ENCODE peak calls at places on chromosome 13, in six cellular contexts. U is astrocyte, F is aorta, K is heart right ventricle, R is psoas muscle, H is neuronal stem cell. N is an unnamed sample.

GRCh38 chr13:105471683-105472082 is 1063.8 kb downstream of the EFNB2 start:
- DNase-seq in K (no peak), H (no peak), R (no peak), F (no peak), U (peak; percentile 32), N (no peak)

GRCh38 chr13:102020611-102021216 is 381.1 kb downstream of the FGF14 start:
- DNase-seq in H (no peak), K (no peak), R (no peak), U (peak; percentile 72), F (no peak), N (no peak)

GRCh38 chr13:95300625-95301134 is 571 bp downstream of the ABCC4 start:
- DNase-seq in R (peak; percentile 35), U (peak; percentile 40), K (peak; percentile 49), H (peak; percentile 35), F (peak; percentile 63), N (peak; percentile 24)

GRCh38 chr13:74288361-74288911 is 154.2 kb upstream of the KLF12 start:
- DNase-seq in K (peak; percentile 35), F (peak; percentile 49), H (peak; percentile 9), U (peak; percentile 20), R (peak; percentile 32), N (peak; percentile 16)

GRCh38 chr13:74450976-74451375 is 316.8 kb upstream of the KLF12 start:
- DNase-seq in F (no peak), H (no peak), K (no peak), U (peak; percentile 20), R (no peak), N (no peak)

GRCh38 chr13:112940236-112940635 is 28.8 kb upstream of the MCF2L start:
- DNase-seq in K (no peak), R (no peak), H (no peak), F (no peak), U (no peak), N (no peak)

GRCh38 chr13:110890279-110891150 is 24.4 kb downstream of the ANKRD10 start:
- DNase-seq in U (no peak), F (no peak), H (no peak), R (no peak), K (no peak), N (no peak)

GRCh38 chr13:64871742-64872141 is 2358.4 kb downstream of the PCDH9 start:
- DNase-seq in R (no peak), F (no peak), K (no peak), H (no peak), U (no peak), N (no peak)

GRCh38 chr13:76398426-76398825 is 487.8 kb downstream of the KCTD12 start:
- DNase-seq in U (no peak), R (no peak), K (no peak), F (no peak), H (no peak), N (no peak)

GRCh38 chr13:91632071-91632470 is 233.7 kb downstream of the GPC5 start:
- DNase-seq in R (no peak), U (peak; percentile 27), F (no peak), K (no peak), H (no peak), N (no peak)

GRCh38 chr13:102757006-102757405 is 16.6 kb downstream of the TEX30 start:
- DNase-seq in R (no peak), U (no peak), F (no peak), K (no peak), H (no peak), N (no peak)

GRCh38 chr13:95540848-95541247 is 11.7 kb upstream of the CLDN10 start:
- DNase-seq in H (no peak), F (no peak), R (peak; percentile 49), U (no peak), K (peak; percentile 58), N (peak; percentile 78)

GRCh38 chr13:57633950-57634828 is 2.6 kb downstream of the PCDH17 start:
- DNase-seq in R (no peak), H (no peak), F (peak; percentile 42), U (peak; percentile 22), K (peak; percentile 20), N (no peak)

GRCh38 chr13:39956036-39956435 is 300.6 kb downstream of the COG6 start:
- DNase-seq in K (no peak), F (no peak), R (no peak), H (no peak), U (no peak), N (no peak)

GRCh38 chr13:21638319-21639282 is 32.3 kb upstream of the FGF9 start:
- DNase-seq in R (no peak), F (no peak), U (no peak), H (peak; percentile 35), K (no peak), N (no peak)

GRCh38 chr13:37602743-37603381 is 4.3 kb upstream of the POSTN start:
- DNase-seq in U (no peak), H (no peak), F (no peak), K (no peak), R (no peak), N (no peak)

GRCh38 chr13:59269476-59269875 is 894.3 kb downstream of the DIAPH3 start:
- DNase-seq in F (no peak), U (peak; percentile 97), K (no peak), R (no peak), H (no peak), N (no peak)

GRCh38 chr13:87622921-87623320 is 48.2 kb upstream of the SLITRK5 start:
- DNase-seq in R (no peak), K (no peak), U (peak; percentile 12), F (no peak), H (no peak), N (no peak)

GRCh38 chr13:65592757-65593156 is 1637.4 kb downstream of the PCDH9 start:
- DNase-seq in K (no peak), F (no peak), H (no peak), U (peak; percentile 69), R (no peak), N (no peak)

GRCh38 chr13:76336889-76337844 is 549.0 kb downstream of the KCTD12 start:
- DNase-seq in H (no peak), R (no peak), K (no peak), F (no peak), U (no peak), N (no peak)

GRCh38 chr13:106998664-106999063 is 430.7 kb upstream of the ARGLU1 start:
- DNase-seq in U (no peak), K (no peak), R (no peak), H (no peak), F (no peak), N (no peak)

GRCh38 chr13:43359536-43359935 is 336.1 kb downstream of the DNAJC15 start:
- DNase-seq in U (no peak), F (no peak), R (no peak), K (no peak), H (no peak), N (no peak)

GRCh38 chr13:99421271-99421670 is 80.0 kb upstream of the TM9SF2 start:
- DNase-seq in R (no peak), H (no peak), U (no peak), K (no peak), F (no peak), N (no peak)
- H3K4me1 ChIP-seq in R (no peaks in the 10 kb centered on the region), H (peaks cover 16% of the 10 kb centered on the region), U (peaks cover 8% of the 10 kb centered on the region), K (peaks cover 9% of the 10 kb centered on the region), F (no peaks in the 10 kb centered on the region), N (no peaks in the 10 kb centered on the region)

GRCh38 chr13:46754812-46755211 is 42.1 kb downstream of the ESD start:
- DNase-seq in K (no peak), H (no peak), F (no peak), U (no peak), R (no peak), N (no peak)
- H3K4me1 ChIP-seq in K (peaks cover 24% of the 10 kb centered on the region), H (no peaks in the 10 kb centered on the region), F (peaks cover 1% of the 10 kb centered on the region), U (peaks cover 20% of the 10 kb centered on the region), R (no peaks in the 10 kb centered on the region), N (no peaks in the 10 kb centered on the region)

DNA sequence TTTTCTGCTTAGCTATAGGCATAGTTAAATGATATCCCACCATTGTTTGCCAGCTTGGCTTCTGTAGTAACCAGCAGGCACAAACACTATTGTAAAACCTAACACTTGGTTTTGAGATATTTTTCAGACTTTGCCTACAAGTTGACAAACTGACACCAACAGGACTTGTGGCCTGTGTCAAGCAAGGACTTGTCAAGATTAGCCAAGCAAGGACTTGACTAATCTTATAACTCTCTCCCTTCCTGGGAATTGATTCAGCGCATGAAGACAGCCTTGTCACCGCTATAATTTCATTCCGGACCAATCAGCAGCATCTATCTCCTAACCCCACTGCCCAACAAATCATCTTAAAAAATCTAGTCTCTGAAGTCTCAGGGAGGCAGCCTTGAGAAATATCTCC is 72.7 kb upstream of the SLITRK1 start:
- DNase-seq in K (no peak), F (no peak), H (no peak), R (no peak), U (no peak), N (no peak)
- H3K4me1 ChIP-seq in K (no peaks in the 10 kb centered on the region), F (no peaks in the 10 kb centered on the region), H (no peaks in the 10 kb centered on the region), R (no peaks in the 10 kb centered on the region), U (no peaks in the 10 kb centered on the region), N (no peaks in the 10 kb centered on the region)

DNA sequence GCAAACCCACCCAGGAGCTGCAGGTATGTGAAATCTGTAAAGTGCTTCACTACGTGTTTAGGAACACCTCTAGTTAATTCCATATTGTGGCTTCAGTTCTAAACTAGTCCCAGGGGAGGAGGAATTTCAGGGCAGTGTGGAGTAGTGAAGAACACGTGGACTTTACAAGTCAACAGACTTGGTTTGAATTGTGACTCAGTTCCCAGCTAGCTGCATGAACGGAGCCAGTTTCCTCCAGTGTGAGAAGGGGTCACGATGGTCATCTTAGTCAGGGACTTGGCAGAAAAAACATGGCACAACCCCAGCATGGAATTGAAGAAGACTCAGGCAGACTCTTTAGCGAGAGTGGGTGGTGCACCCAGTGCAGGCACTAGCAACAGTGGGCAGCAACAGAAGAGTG is 175.7 kb upstream of the UBL3 start:
- DNase-seq in H (no peak), K (no peak), R (no peak), U (peak; percentile 86), F (no peak), N (no peak)
- H3K4me1 ChIP-seq in H (peaks cover 1% of the 10 kb centered on the region), K (no peaks in the 10 kb centered on the region), R (no peaks in the 10 kb centered on the region), U (peaks cover 20% of the 10 kb centered on the region), F (no peaks in the 10 kb centered on the region), N (no peaks in the 10 kb centered on the region)

GRCh38 chr13:79404985-79405384 is 1.1 kb downstream of the RBM26 start:
- DNase-seq in U (no peak), H (no peak), K (no peak), F (no peak), R (no peak), N (no peak)
- H3K4me1 ChIP-seq in U (peaks cover 23% of the 10 kb centered on the region), H (peaks cover 9% of the 10 kb centered on the region), K (peaks cover 52% of the 10 kb centered on the region), F (peaks cover 6% of the 10 kb centered on the region), R (peaks cover 56% of the 10 kb centered on the region), N (peaks cover 59% of the 10 kb centered on the region)

GRCh38 chr13:98479496-98480003 is 97.4 kb downstream of the STK24 start:
- DNase-seq in U (no peak), K (no peak), R (no peak), H (no peak), F (no peak), N (no peak)
- H3K4me1 ChIP-seq in U (peaks cover 73% of the 10 kb centered on the region), K (peaks cover 86% of the 10 kb centered on the region), R (peaks cover 47% of the 10 kb centered on the region), H (peaks cover 53% of the 10 kb centered on the region), F (peaks cover 3% of the 10 kb centered on the region), N (peaks cover 71% of the 10 kb centered on the region)

DNA sequence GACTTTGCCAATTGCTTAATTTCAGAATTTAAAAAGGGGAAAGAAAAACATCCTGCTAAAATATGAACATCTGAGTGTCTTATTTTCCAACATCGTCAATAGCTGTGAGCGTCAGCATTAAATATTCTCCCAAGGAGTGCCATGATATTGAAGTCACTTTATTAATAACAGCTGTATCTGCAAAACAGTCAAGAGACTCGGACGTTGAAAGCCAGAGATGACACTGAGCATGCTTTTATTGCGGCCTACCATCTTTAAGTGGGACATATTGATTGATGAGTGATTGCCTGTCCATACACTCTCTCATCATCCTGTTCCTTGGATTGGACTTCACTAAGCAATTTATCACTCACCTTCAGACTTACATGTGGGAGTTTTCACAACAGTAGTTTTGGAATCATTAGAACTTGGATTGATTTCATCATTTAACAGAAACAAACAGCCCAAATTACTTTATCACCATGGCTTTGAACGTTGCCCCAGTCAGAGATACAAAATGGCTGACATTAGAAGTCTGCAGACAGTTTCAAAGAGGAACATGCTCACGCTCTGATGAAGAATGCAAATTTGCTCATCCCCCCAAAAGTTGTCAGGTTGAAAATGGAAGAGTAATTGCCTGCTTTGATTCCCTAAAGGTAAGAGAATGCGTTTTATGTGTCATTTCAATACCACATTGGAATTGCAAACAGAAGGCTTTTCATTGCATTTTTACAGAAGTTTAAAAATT is 53.8 kb downstream of the MBNL2 start:
- DNase-seq in R (no peak), U (no peak), F (no peak), K (no peak), H (no peak), N (no peak)
- H3K4me1 ChIP-seq in R (peaks cover 86% of the 10 kb centered on the region), U (peaks cover 66% of the 10 kb centered on the region), F (peaks cover 7% of the 10 kb centered on the region), K (peaks cover 95% of the 10 kb centered on the region), H (peaks cover 4% of the 10 kb centered on the region), N (peaks cover 72% of the 10 kb centered on the region)